ENCODE peak calls at places on chromosomes 11 and 22, in seven cellular contexts. One of them, this sample, is unnamed.

GRCh38 chr11:86313793-86314192 is 11.8 kb downstream of the HIKESHI start:
- DNase-seq in activated CD4-positive, CD25-positive, alpha-beta regulatory T cell: no peak
- DNase-seq in CD4-positive, CD25-positive, alpha-beta regulatory T cell: no peak
- DNase-seq in SW 1271: no peak
- DNase-seq in T-helper 1 cell: no peak
- DNase-seq in HCEC 1CT: no peak
- DNase-seq in astrocyte of the spinal cord: no peak
- DNase-seq in this sample: peak

GRCh38 chr11:10410106-10410843 is 44.8 kb upstream of the AMPD3 start:
- DNase-seq in activated CD4-positive, CD25-positive, alpha-beta regulatory T cell: no peak
- DNase-seq in CD4-positive, CD25-positive, alpha-beta regulatory T cell: no peak
- DNase-seq in astrocyte of the spinal cord: no peak
- DNase-seq in T-helper 1 cell: no peak
- DNase-seq in SW 1271: no peak
- DNase-seq in HCEC 1CT: no peak
- DNase-seq in this sample: no peak

GRCh38 chr11:134024420-134025085 is 44.3 kb upstream of the JAM3 start:
- DNase-seq in T-helper 1 cell: no peak
- DNase-seq in astrocyte of the spinal cord: no peak
- DNase-seq in activated CD4-positive, CD25-positive, alpha-beta regulatory T cell: no peak
- DNase-seq in CD4-positive, CD25-positive, alpha-beta regulatory T cell: no peak
- DNase-seq in HCEC 1CT: peak
- DNase-seq in SW 1271: no peak
- DNase-seq in this sample: peak

GRCh38 chr11:22177186-22177585 is 15.7 kb upstream of the ANO5 start:
- DNase-seq in CD4-positive, CD25-positive, alpha-beta regulatory T cell: no peak
- DNase-seq in HCEC 1CT: no peak
- DNase-seq in T-helper 1 cell: no peak
- DNase-seq in astrocyte of the spinal cord: no peak
- DNase-seq in SW 1271: no peak
- DNase-seq in activated CD4-positive, CD25-positive, alpha-beta regulatory T cell: no peak
- DNase-seq in this sample: no peak

GRCh38 chr22:41481131-41481830 is 12.4 kb downstream of the ACO2 start:
- DNase-seq in activated CD4-positive, CD25-positive, alpha-beta regulatory T cell: no peak
- DNase-seq in SW 1271: no peak
- DNase-seq in HCEC 1CT: peak
- DNase-seq in astrocyte of the spinal cord: peak
- DNase-seq in CD4-positive, CD25-positive, alpha-beta regulatory T cell: no peak
- DNase-seq in T-helper 1 cell: no peak
- DNase-seq in this sample: peak

GRCh38 chr11:17188675-17189074 is 19.1 kb downstream of the PIK3C2A start:
- DNase-seq in activated CD4-positive, CD25-positive, alpha-beta regulatory T cell: no peak
- DNase-seq in astrocyte of the spinal cord: no peak
- DNase-seq in SW 1271: no peak
- DNase-seq in HCEC 1CT: no peak
- DNase-seq in CD4-positive, CD25-positive, alpha-beta regulatory T cell: no peak
- DNase-seq in T-helper 1 cell: no peak
- DNase-seq in this sample: no peak

GRCh38 chr11:110317516-110317932 is 21.1 kb upstream of the RDX start:
- DNase-seq in CD4-positive, CD25-positive, alpha-beta regulatory T cell: no peak
- DNase-seq in T-helper 1 cell: no peak
- DNase-seq in HCEC 1CT: no peak
- DNase-seq in astrocyte of the spinal cord: peak
- DNase-seq in SW 1271: no peak
- DNase-seq in activated CD4-positive, CD25-positive, alpha-beta regulatory T cell: no peak
- DNase-seq in this sample: peak

GRCh38 chr11:130426223-130427048 is 2.0 kb downstream of the ADAMTS8 start:
- DNase-seq in SW 1271: no peak
- DNase-seq in CD4-positive, CD25-positive, alpha-beta regulatory T cell: no peak
- DNase-seq in HCEC 1CT: no peak
- DNase-seq in astrocyte of the spinal cord: no peak
- DNase-seq in activated CD4-positive, CD25-positive, alpha-beta regulatory T cell: no peak
- DNase-seq in T-helper 1 cell: no peak
- DNase-seq in this sample: no peak

GRCh38 chr11:74783241-74783871 is 34.7 kb downstream of the RNF169 start:
- DNase-seq in activated CD4-positive, CD25-positive, alpha-beta regulatory T cell: no peak
- DNase-seq in SW 1271: peak
- DNase-seq in CD4-positive, CD25-positive, alpha-beta regulatory T cell: peak
- DNase-seq in astrocyte of the spinal cord: peak
- DNase-seq in T-helper 1 cell: peak
- DNase-seq in HCEC 1CT: peak
- DNase-seq in this sample: peak

GRCh38 chr11:2652857-2653643 is 46.7 kb downstream of the KCNQ1OT1 start:
- DNase-seq in SW 1271: no peak
- DNase-seq in T-helper 1 cell: no peak
- DNase-seq in activated CD4-positive, CD25-positive, alpha-beta regulatory T cell: no peak
- DNase-seq in astrocyte of the spinal cord: no peak
- DNase-seq in CD4-positive, CD25-positive, alpha-beta regulatory T cell: no peak
- DNase-seq in HCEC 1CT: no peak
- DNase-seq in this sample: no peak

GRCh38 chr11:11472096-11472495 is 119.0 kb upstream of the CSNK2A3 start:
- DNase-seq in HCEC 1CT: no peak
- DNase-seq in activated CD4-positive, CD25-positive, alpha-beta regulatory T cell: no peak
- DNase-seq in T-helper 1 cell: no peak
- DNase-seq in astrocyte of the spinal cord: no peak
- DNase-seq in CD4-positive, CD25-positive, alpha-beta regulatory T cell: no peak
- DNase-seq in SW 1271: no peak
- DNase-seq in this sample: no peak

GRCh38 chr22:47207846-47208554 is 445.6 kb downstream of the TBC1D22A start:
- DNase-seq in CD4-positive, CD25-positive, alpha-beta regulatory T cell: no peak
- DNase-seq in activated CD4-positive, CD25-positive, alpha-beta regulatory T cell: no peak
- DNase-seq in HCEC 1CT: no peak
- DNase-seq in astrocyte of the spinal cord: no peak
- DNase-seq in T-helper 1 cell: no peak
- DNase-seq in SW 1271: no peak
- DNase-seq in this sample: no peak

GRCh38 chr11:86228967-86229330 is 15.6 kb upstream of the EED start:
- DNase-seq in HCEC 1CT: no peak
- DNase-seq in T-helper 1 cell: no peak
- DNase-seq in SW 1271: no peak
- DNase-seq in CD4-positive, CD25-positive, alpha-beta regulatory T cell: no peak
- DNase-seq in astrocyte of the spinal cord: no peak
- DNase-seq in activated CD4-positive, CD25-positive, alpha-beta regulatory T cell: no peak
- DNase-seq in this sample: no peak

GRCh38 chr22:37325024-37325395 is 42.7 kb downstream of the CYTH4 start:
- DNase-seq in CD4-positive, CD25-positive, alpha-beta regulatory T cell: no peak
- DNase-seq in activated CD4-positive, CD25-positive, alpha-beta regulatory T cell: no peak
- DNase-seq in HCEC 1CT: no peak
- DNase-seq in astrocyte of the spinal cord: no peak
- DNase-seq in SW 1271: no peak
- DNase-seq in T-helper 1 cell: no peak
- DNase-seq in this sample: no peak

GRCh38 chr22:32720924-32721323 is 80.6 kb upstream of the TIMP3 start:
- DNase-seq in HCEC 1CT: no peak
- DNase-seq in CD4-positive, CD25-positive, alpha-beta regulatory T cell: no peak
- DNase-seq in SW 1271: no peak
- DNase-seq in activated CD4-positive, CD25-positive, alpha-beta regulatory T cell: no peak
- DNase-seq in astrocyte of the spinal cord: peak
- DNase-seq in T-helper 1 cell: no peak
- DNase-seq in this sample: peak

GRCh38 chr11:115222863-115223530 is 281.2 kb downstream of the CADM1 start:
- DNase-seq in astrocyte of the spinal cord: no peak
- DNase-seq in HCEC 1CT: no peak
- DNase-seq in activated CD4-positive, CD25-positive, alpha-beta regulatory T cell: no peak
- DNase-seq in T-helper 1 cell: no peak
- DNase-seq in CD4-positive, CD25-positive, alpha-beta regulatory T cell: no peak
- DNase-seq in SW 1271: no peak
- DNase-seq in this sample: no peak

GRCh38 chr22:40345271-40345670 is 1.0 kb upstream of the ADSL start:
- DNase-seq in CD4-positive, CD25-positive, alpha-beta regulatory T cell: no peak
- DNase-seq in astrocyte of the spinal cord: peak
- DNase-seq in T-helper 1 cell: peak
- DNase-seq in activated CD4-positive, CD25-positive, alpha-beta regulatory T cell: no peak
- DNase-seq in HCEC 1CT: peak
- DNase-seq in SW 1271: no peak
- DNase-seq in this sample: peak

GRCh38 chr11:130070109-130070828 is 575 bp downstream of the APLP2 start:
- DNase-seq in astrocyte of the spinal cord: peak
- DNase-seq in activated CD4-positive, CD25-positive, alpha-beta regulatory T cell: peak
- DNase-seq in HCEC 1CT: peak
- DNase-seq in T-helper 1 cell: peak
- DNase-seq in CD4-positive, CD25-positive, alpha-beta regulatory T cell: peak
- DNase-seq in SW 1271: no peak
- DNase-seq in this sample: peak

GRCh38 chr11:15700456-15700855 is 585.7 kb downstream of the INSC start:
- DNase-seq in SW 1271: no peak
- DNase-seq in activated CD4-positive, CD25-positive, alpha-beta regulatory T cell: no peak
- DNase-seq in CD4-positive, CD25-positive, alpha-beta regulatory T cell: no peak
- DNase-seq in astrocyte of the spinal cord: no peak
- DNase-seq in T-helper 1 cell: no peak
- DNase-seq in HCEC 1CT: no peak
- DNase-seq in this sample: no peak

GRCh38 chr11:65415499-65416340 is 6.9 kb upstream of the NEAT1 start:
- DNase-seq in astrocyte of the spinal cord: no peak
- DNase-seq in SW 1271: no peak
- DNase-seq in T-helper 1 cell: no peak
- DNase-seq in CD4-positive, CD25-positive, alpha-beta regulatory T cell: no peak
- DNase-seq in HCEC 1CT: no peak
- DNase-seq in activated CD4-positive, CD25-positive, alpha-beta regulatory T cell: no peak
- DNase-seq in this sample: no peak

GRCh38 chr11:9971894-9972293 is 308.0 kb downstream of the SWAP70 start:
- DNase-seq in SW 1271: no peak
- DNase-seq in activated CD4-positive, CD25-positive, alpha-beta regulatory T cell: no peak
- DNase-seq in astrocyte of the spinal cord: no peak
- DNase-seq in CD4-positive, CD25-positive, alpha-beta regulatory T cell: no peak
- DNase-seq in T-helper 1 cell: no peak
- DNase-seq in HCEC 1CT: no peak
- DNase-seq in this sample: no peak

GRCh38 chr11:60852060-60852638 is 3.6 kb downstream of the PTGDR2 start:
- DNase-seq in SW 1271: no peak
- DNase-seq in astrocyte of the spinal cord: no peak
- DNase-seq in activated CD4-positive, CD25-positive, alpha-beta regulatory T cell: no peak
- DNase-seq in T-helper 1 cell: no peak
- DNase-seq in HCEC 1CT: no peak
- DNase-seq in CD4-positive, CD25-positive, alpha-beta regulatory T cell: no peak
- DNase-seq in this sample: no peak

GRCh38 chr11:106446961-106447360 is 369.5 kb downstream of the AASDHPPT start:
- DNase-seq in SW 1271: no peak
- DNase-seq in astrocyte of the spinal cord: no peak
- DNase-seq in HCEC 1CT: no peak
- DNase-seq in activated CD4-positive, CD25-positive, alpha-beta regulatory T cell: no peak
- DNase-seq in CD4-positive, CD25-positive, alpha-beta regulatory T cell: no peak
- DNase-seq in T-helper 1 cell: no peak
- DNase-seq in this sample: no peak

GRCh38 chr11:94840209-94840608 is 72.1 kb downstream of the AMOTL1 start:
- DNase-seq in SW 1271: no peak
- DNase-seq in HCEC 1CT: no peak
- DNase-seq in activated CD4-positive, CD25-positive, alpha-beta regulatory T cell: no peak
- DNase-seq in CD4-positive, CD25-positive, alpha-beta regulatory T cell: no peak
- DNase-seq in T-helper 1 cell: no peak
- DNase-seq in astrocyte of the spinal cord: no peak
- DNase-seq in this sample: peak

GRCh38 chr11:65489061-65489705 is 9.7 kb upstream of the MALAT1 start:
- DNase-seq in astrocyte of the spinal cord: peak
- DNase-seq in HCEC 1CT: peak
- DNase-seq in CD4-positive, CD25-positive, alpha-beta regulatory T cell: no peak
- DNase-seq in activated CD4-positive, CD25-positive, alpha-beta regulatory T cell: no peak
- DNase-seq in T-helper 1 cell: no peak
- DNase-seq in SW 1271: peak
- DNase-seq in this sample: peak